ENCODE peak calls at places on chromosomes 7 and 10, in five cellular contexts. F, V, C, G and B are unnamed samples.

GRCh38 chr7:128425851-128426250 is 16.1 kb upstream of the IMPDH1 start:
- DNase-seq in F (peak; percentile 52), G (peak; percentile 21), C (no peak), V (no peak), B (no peak)

GRCh38 chr7:112204072-112204775 is 2.0 kb downstream of the DOCK4 start:
- DNase-seq in F (no peak), C (peak; percentile 38), V (no peak), G (peak; percentile 45), B (no peak)

GRCh38 chr10:28470873-28471704 is 61.8 kb upstream of the WAC start:
- DNase-seq in V (no peak), G (no peak), C (no peak), F (no peak), B (no peak)

GRCh38 chr10:76697923-76698322 is 939.7 kb downstream of the KCNMA1 start:
- DNase-seq in V (no peak), C (no peak), F (no peak), G (no peak), B (no peak)

GRCh38 chr7:54888067-54888735 is 129.2 kb upstream of the SEC61G start:
- DNase-seq in F (no peak), C (peak; percentile 10), G (no peak), V (peak; percentile 65), B (peak; percentile 35)

GRCh38 chr7:41886906-41887311 is 184.0 kb upstream of the INHBA start:
- DNase-seq in V (no peak), C (no peak), G (no peak), F (peak; percentile 98), B (no peak)

GRCh38 chr7:114209968-114210367 is 204.6 kb upstream of the FOXP2 start:
- DNase-seq in V (no peak), G (no peak), F (no peak), C (no peak), B (no peak)

GRCh38 chr10:62443866-62444265 is 69.7 kb downstream of the ZNF365 start:
- DNase-seq in V (no peak), F (no peak), G (no peak), C (no peak), B (no peak)

GRCh38 chr10:47423476-47423875 is 39.4 kb upstream of the ZNF488 start:
- DNase-seq in F (peak; percentile 35), G (no peak), V (no peak), C (no peak), B (no peak)

GRCh38 chr7:124747072-124747471 is 18.5 kb downstream of the GPR37 start:
- DNase-seq in G (no peak), F (no peak), V (no peak), C (no peak), B (no peak)

GRCh38 chr7:14739496-14740185 is 162.9 kb downstream of the DGKB start:
- DNase-seq in F (no peak), V (no peak), G (no peak), C (no peak), B (no peak)

GRCh38 chr7:78850093-78850740 is 603.2 kb downstream of the MAGI2 start:
- DNase-seq in C (peak; percentile 11), F (no peak), V (no peak), G (no peak), B (no peak)

GRCh38 chr10:22230331-22230833 is 12.6 kb upstream of the EBLN1 start:
- DNase-seq in C (peak; percentile 71), G (peak; percentile 62), V (peak; percentile 51), F (peak; percentile 29), B (peak; percentile 3)

GRCh38 chr10:36303896-36304295 is 661.8 kb upstream of the FZD8 start:
- DNase-seq in F (no peak), G (no peak), V (no peak), C (no peak), B (no peak)

GRCh38 chr10:79559726-79560125 is 481 bp downstream of the SFTPA2 start:
- DNase-seq in F (peak; percentile 43), C (peak; percentile 84), V (no peak), G (no peak), B (no peak)

GRCh38 chr10:128943111-128943510 is 523.9 kb upstream of the MGMT start:
- DNase-seq in F (no peak), G (no peak), C (peak; percentile 25), V (peak; percentile 3), B (peak; percentile 67)

GRCh38 chr7:11485626-11486025 is 346.4 kb downstream of the THSD7A start:
- DNase-seq in V (no peak), C (no peak), F (no peak), G (no peak), B (no peak)

GRCh38 chr7:11668727-11669126 is 163.3 kb downstream of the THSD7A start:
- DNase-seq in G (no peak), C (no peak), F (no peak), V (no peak), B (no peak)

GRCh38 chr7:92735707-92736106 is 100.7 kb downstream of the CDK6 start:
- DNase-seq in F (peak; percentile 80), G (no peak), V (no peak), C (no peak), B (no peak)

GRCh38 chr10:36473122-36473521 is 652.3 kb upstream of the ANKRD30A start:
- DNase-seq in C (no peak), G (no peak), V (no peak), F (no peak), B (no peak)

GRCh38 chr7:92612501-92612900 is 22.3 kb upstream of the FAM133B start:
- DNase-seq in F (peak; percentile 73), G (no peak), V (no peak), C (no peak), B (no peak)

GRCh38 chr7:2613926-2614613 is 17.7 kb upstream of the TTYH3 start:
- DNase-seq in V (peak; percentile 46), G (peak; percentile 89), F (no peak), C (peak; percentile 35), B (peak; percentile 35)

GRCh38 chr7:98090116-98090515 is 16.5 kb upstream of the LMTK2 start:
- DNase-seq in G (no peak), F (no peak), C (no peak), V (no peak), B (no peak)

GRCh38 chr10:117130862-117131389 is 7.1 kb downstream of the VAX1 start:
- DNase-seq in V (no peak), F (no peak), G (no peak), C (no peak), B (no peak)

GRCh38 chr7:18509491-18509890 is 13.9 kb downstream of the HDAC9 start:
- DNase-seq in V (no peak), F (peak; percentile 4), C (no peak), G (no peak), B (no peak)

GRCh38 chr7:65457705-65458104 is 84.0 kb downstream of the ZNF92 start:
- DNase-seq in F (no peak), C (no peak), G (no peak), V (no peak), B (no peak)

GRCh38 chr7:11168622-11169170 is 195.0 kb downstream of the PHF14 start:
- DNase-seq in F (no peak), C (peak; percentile 37), G (peak; percentile 15), V (no peak), B (no peak)

GRCh38 chr10:43960477-43960876 is 311.8 kb upstream of the ZNF32 start:
- DNase-seq in G (no peak), F (no peak), V (no peak), C (no peak), B (no peak)

GRCh38 chr7:36605662-36606441 is 118.4 kb downstream of the AOAH start:
- DNase-seq in C (peak; percentile 65), G (peak; percentile 39), V (no peak), F (no peak), B (no peak)